ENCODE peak calls at places on chromosome 21, in six cellular contexts. One of them, this sample, is unnamed.

GRCh38 chr21:43290529-43291346 is 121.9 kb downstream of the CRYAA start:
- DNase-seq in left lung: peak; percentile 69
- DNase-seq in fibroblast of lung: no peak
- DNase-seq in Karpas-422: peak; percentile 94
- DNase-seq in neuronal stem cell: no peak
- DNase-seq in lower lobe of right lung: peak; percentile 45
- DNase-seq in this sample: no peak

GRCh38 chr21:31671931-31672330 is 12.4 kb downstream of the SOD1 start:
- DNase-seq in left lung: no peak
- DNase-seq in fibroblast of lung: no peak
- DNase-seq in Karpas-422: no peak
- DNase-seq in neuronal stem cell: no peak
- DNase-seq in lower lobe of right lung: no peak
- DNase-seq in this sample: no peak

GRCh38 chr21:31780944-31781343 is 49.0 kb upstream of the SCAF4 start:
- DNase-seq in left lung: no peak
- DNase-seq in fibroblast of lung: no peak
- DNase-seq in Karpas-422: peak; percentile 63
- DNase-seq in neuronal stem cell: no peak
- DNase-seq in lower lobe of right lung: no peak
- DNase-seq in this sample: no peak

GRCh38 chr21:29307718-29308455 is 9.2 kb downstream of the BACH1 start:
- DNase-seq in left lung: no peak
- DNase-seq in fibroblast of lung: no peak
- DNase-seq in Karpas-422: peak; percentile 74
- DNase-seq in neuronal stem cell: no peak
- DNase-seq in lower lobe of right lung: no peak
- DNase-seq in this sample: no peak

GRCh38 chr21:25607812-25608737 is 794 bp upstream of the MRPL39 start:
- DNase-seq in left lung: peak; percentile 87
- DNase-seq in fibroblast of lung: peak; percentile 76
- DNase-seq in Karpas-422: peak; percentile 93
- DNase-seq in neuronal stem cell: peak; percentile 73
- DNase-seq in lower lobe of right lung: peak; percentile 83
- DNase-seq in this sample: peak; percentile 85

GRCh38 chr21:29940993-29941392 is 1.2 kb upstream of the GRIK1 start:
- DNase-seq in left lung: no peak
- DNase-seq in fibroblast of lung: no peak
- DNase-seq in Karpas-422: no peak
- DNase-seq in neuronal stem cell: no peak
- DNase-seq in lower lobe of right lung: no peak
- DNase-seq in this sample: no peak

GRCh38 chr21:43196789-43197188 is 28.0 kb downstream of the CRYAA start:
- DNase-seq in left lung: no peak
- DNase-seq in fibroblast of lung: no peak
- DNase-seq in Karpas-422: no peak
- DNase-seq in neuronal stem cell: no peak
- DNase-seq in lower lobe of right lung: no peak
- DNase-seq in this sample: no peak

GRCh38 chr21:32279377-32279680 is 480 bp upstream of the MIS18A start:
- DNase-seq in left lung: no peak
- DNase-seq in fibroblast of lung: no peak
- DNase-seq in Karpas-422: no peak
- DNase-seq in neuronal stem cell: no peak
- DNase-seq in lower lobe of right lung: no peak
- DNase-seq in this sample: no peak

GRCh38 chr21:22885614-22886013 is 1887.4 kb downstream of the NCAM2 start:
- DNase-seq in left lung: no peak
- DNase-seq in fibroblast of lung: no peak
- DNase-seq in Karpas-422: no peak
- DNase-seq in neuronal stem cell: no peak
- DNase-seq in lower lobe of right lung: no peak
- DNase-seq in this sample: no peak

GRCh38 chr21:31397939-31398338 is 53.9 kb upstream of the TIAM1 start:
- DNase-seq in left lung: no peak
- DNase-seq in fibroblast of lung: no peak
- DNase-seq in Karpas-422: no peak
- DNase-seq in neuronal stem cell: no peak
- DNase-seq in lower lobe of right lung: no peak
- DNase-seq in this sample: no peak

GRCh38 chr21:37367758-37368535 is 1.4 kb downstream of the DYRK1A start:
- DNase-seq in left lung: peak; percentile 85
- DNase-seq in fibroblast of lung: peak; percentile 55
- DNase-seq in Karpas-422: peak; percentile 69
- DNase-seq in neuronal stem cell: no peak
- DNase-seq in lower lobe of right lung: peak; percentile 67
- DNase-seq in this sample: peak; percentile 25

GRCh38 chr21:37711294-37711844 is 204.9 kb downstream of the KCNJ6 start:
- DNase-seq in left lung: no peak
- DNase-seq in fibroblast of lung: no peak
- DNase-seq in Karpas-422: no peak
- DNase-seq in neuronal stem cell: no peak
- DNase-seq in lower lobe of right lung: no peak
- DNase-seq in this sample: no peak

GRCh38 chr21:39359382-39359781 is 10.5 kb upstream of the HMGN1 start:
- DNase-seq in left lung: no peak
- DNase-seq in fibroblast of lung: no peak
- DNase-seq in Karpas-422: no peak
- DNase-seq in neuronal stem cell: no peak
- DNase-seq in lower lobe of right lung: no peak
- DNase-seq in this sample: no peak

GRCh38 chr21:26116456-26117011 is 54.0 kb downstream of the APP start:
- DNase-seq in left lung: no peak
- DNase-seq in fibroblast of lung: peak; percentile 55
- DNase-seq in Karpas-422: no peak
- DNase-seq in neuronal stem cell: no peak
- DNase-seq in lower lobe of right lung: no peak
- DNase-seq in this sample: no peak

GRCh38 chr21:37071561-37072238 is 1.2 kb downstream of the PIGP start:
- DNase-seq in left lung: no peak
- DNase-seq in fibroblast of lung: peak; percentile 77
- DNase-seq in Karpas-422: peak; percentile 63
- DNase-seq in neuronal stem cell: no peak
- DNase-seq in lower lobe of right lung: peak; percentile 73
- DNase-seq in this sample: peak; percentile 65

GRCh38 chr21:42833859-42834729 is 45.2 kb downstream of the WDR4 start:
- DNase-seq in left lung: no peak
- DNase-seq in fibroblast of lung: no peak
- DNase-seq in Karpas-422: no peak
- DNase-seq in neuronal stem cell: no peak
- DNase-seq in lower lobe of right lung: no peak
- DNase-seq in this sample: peak; percentile 40

GRCh38 chr21:28374881-28375280 is 617.8 kb downstream of the LTN1 start:
- DNase-seq in left lung: no peak
- DNase-seq in fibroblast of lung: no peak
- DNase-seq in Karpas-422: no peak
- DNase-seq in neuronal stem cell: no peak
- DNase-seq in lower lobe of right lung: no peak
- DNase-seq in this sample: no peak

GRCh38 chr21:39053126-39053525 is 130.1 kb downstream of the PSMG1 start:
- DNase-seq in left lung: no peak
- DNase-seq in fibroblast of lung: no peak
- DNase-seq in Karpas-422: peak; percentile 34
- DNase-seq in neuronal stem cell: no peak
- DNase-seq in lower lobe of right lung: no peak
- DNase-seq in this sample: no peak

GRCh38 chr21:16082038-16082816 is 352.4 kb downstream of the USP25 start:
- DNase-seq in left lung: no peak
- DNase-seq in fibroblast of lung: no peak
- DNase-seq in Karpas-422: peak; percentile 68
- DNase-seq in neuronal stem cell: no peak
- DNase-seq in lower lobe of right lung: no peak
- DNase-seq in this sample: no peak

GRCh38 chr21:40049959-40050290 is 182.7 kb downstream of the PCP4 start:
- DNase-seq in left lung: no peak
- DNase-seq in fibroblast of lung: no peak
- DNase-seq in Karpas-422: no peak
- DNase-seq in neuronal stem cell: no peak
- DNase-seq in lower lobe of right lung: no peak
- DNase-seq in this sample: no peak

GRCh38 chr21:31235671-31236450 is 108.2 kb downstream of the TIAM1 start:
- DNase-seq in left lung: no peak
- DNase-seq in fibroblast of lung: peak; percentile 71
- DNase-seq in Karpas-422: peak; percentile 19
- DNase-seq in neuronal stem cell: no peak
- DNase-seq in lower lobe of right lung: no peak
- DNase-seq in this sample: no peak

GRCh38 chr21:37670883-37671282 is 245.4 kb downstream of the KCNJ6 start:
- DNase-seq in left lung: peak; percentile 49
- DNase-seq in fibroblast of lung: peak; percentile 54
- DNase-seq in Karpas-422: no peak
- DNase-seq in neuronal stem cell: no peak
- DNase-seq in lower lobe of right lung: no peak
- DNase-seq in this sample: no peak

DNA sequence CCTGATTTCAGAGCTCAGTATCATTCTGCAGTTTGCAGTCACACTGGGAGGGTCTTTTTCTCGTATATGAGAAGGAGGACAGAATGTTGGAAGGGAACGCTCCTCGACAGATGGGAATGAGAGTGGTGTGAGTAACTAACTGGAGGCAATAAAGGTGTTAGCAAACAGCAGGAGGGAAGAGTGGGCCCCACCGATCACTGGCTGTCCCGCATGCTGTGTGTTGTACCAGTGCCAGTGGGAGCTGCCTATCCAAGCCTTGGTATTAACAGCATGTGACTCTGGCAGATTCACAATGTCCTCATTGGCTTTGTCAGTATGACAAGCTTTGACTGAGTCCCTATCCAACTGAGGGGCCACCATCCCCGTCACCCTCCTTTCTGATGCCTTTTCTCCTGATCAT is 188.3 kb downstream of the NRIP1 start:
- DNase-seq in left lung: no peak
- DNase-seq in fibroblast of lung: no peak
- DNase-seq in Karpas-422: no peak
- DNase-seq in neuronal stem cell: no peak
- DNase-seq in lower lobe of right lung: no peak
- DNase-seq in this sample: no peak
- H3K27ac ChIP-seq in left lung: no peak overlapping the region
- H3K27ac ChIP-seq in fibroblast of lung: no peak overlapping the region
- H3K27ac ChIP-seq in Karpas-422: no peak overlapping the region
- H3K27ac ChIP-seq in neuronal stem cell: no peak overlapping the region
- H3K27ac ChIP-seq in lower lobe of right lung: no peak overlapping the region
- H3K27ac ChIP-seq in this sample: no peak overlapping the region

GRCh38 chr21:14949603-14950002 is 115.2 kb downstream of the NRIP1 start:
- DNase-seq in left lung: no peak
- DNase-seq in fibroblast of lung: no peak
- DNase-seq in Karpas-422: no peak
- DNase-seq in neuronal stem cell: no peak
- DNase-seq in lower lobe of right lung: no peak
- DNase-seq in this sample: no peak

GRCh38 chr21:14945176-14945575 is 119.6 kb downstream of the NRIP1 start:
- DNase-seq in left lung: no peak
- DNase-seq in fibroblast of lung: no peak
- DNase-seq in Karpas-422: no peak
- DNase-seq in neuronal stem cell: no peak
- DNase-seq in lower lobe of right lung: no peak
- DNase-seq in this sample: no peak

GRCh38 chr21:14942801-14943490 is 121.9 kb downstream of the NRIP1 start:
- DNase-seq in left lung: no peak
- DNase-seq in fibroblast of lung: peak; percentile 50
- DNase-seq in Karpas-422: no peak
- DNase-seq in neuronal stem cell: no peak
- DNase-seq in lower lobe of right lung: no peak
- DNase-seq in this sample: no peak

GRCh38 chr21:14943636-14944035 is 121.2 kb downstream of the NRIP1 start:
- DNase-seq in left lung: no peak
- DNase-seq in fibroblast of lung: no peak
- DNase-seq in Karpas-422: no peak
- DNase-seq in neuronal stem cell: no peak
- DNase-seq in lower lobe of right lung: no peak
- DNase-seq in this sample: no peak

GRCh38 chr21:14947613-14948160 is 117.1 kb downstream of the NRIP1 start:
- DNase-seq in left lung: no peak
- DNase-seq in fibroblast of lung: no peak
- DNase-seq in Karpas-422: no peak
- DNase-seq in neuronal stem cell: no peak
- DNase-seq in lower lobe of right lung: no peak
- DNase-seq in this sample: no peak
- H3K4me1 ChIP-seq in left lung: no peaks in the 10 kb centered on the region
- H3K4me1 ChIP-seq in fibroblast of lung: no peaks in the 10 kb centered on the region
- H3K4me1 ChIP-seq in Karpas-422: no peaks in the 10 kb centered on the region
- H3K4me1 ChIP-seq in neuronal stem cell: no peaks in the 10 kb centered on the region
- H3K4me1 ChIP-seq in lower lobe of right lung: peaks cover 6% of the 10 kb centered on the region
- H3K4me1 ChIP-seq in this sample: no peaks in the 10 kb centered on the region

GRCh38 chr21:41410361-41410760 is 15.7 kb upstream of the MX1 start:
- DNase-seq in left lung: no peak
- DNase-seq in fibroblast of lung: peak; percentile 6
- DNase-seq in Karpas-422: peak; percentile 33
- DNase-seq in neuronal stem cell: no peak
- DNase-seq in lower lobe of right lung: no peak
- DNase-seq in this sample: no peak

GRCh38 chr21:41411449-41412089 is 14.5 kb upstream of the MX1 start:
- DNase-seq in left lung: no peak
- DNase-seq in fibroblast of lung: no peak
- DNase-seq in Karpas-422: peak; percentile 87
- DNase-seq in neuronal stem cell: no peak
- DNase-seq in lower lobe of right lung: peak; percentile 86
- DNase-seq in this sample: peak; percentile 76

GRCh38 chr21:41406340-41406739 is 19.7 kb upstream of the MX1 start:
- DNase-seq in left lung: no peak
- DNase-seq in fibroblast of lung: no peak
- DNase-seq in Karpas-422: no peak
- DNase-seq in neuronal stem cell: no peak
- DNase-seq in lower lobe of right lung: no peak
- DNase-seq in this sample: no peak

GRCh38 chr21:41407541-41408460 is 18.2 kb upstream of the MX1 start:
- DNase-seq in left lung: no peak
- DNase-seq in fibroblast of lung: no peak
- DNase-seq in Karpas-422: no peak
- DNase-seq in neuronal stem cell: no peak
- DNase-seq in lower lobe of right lung: no peak
- DNase-seq in this sample: no peak

DNA sequence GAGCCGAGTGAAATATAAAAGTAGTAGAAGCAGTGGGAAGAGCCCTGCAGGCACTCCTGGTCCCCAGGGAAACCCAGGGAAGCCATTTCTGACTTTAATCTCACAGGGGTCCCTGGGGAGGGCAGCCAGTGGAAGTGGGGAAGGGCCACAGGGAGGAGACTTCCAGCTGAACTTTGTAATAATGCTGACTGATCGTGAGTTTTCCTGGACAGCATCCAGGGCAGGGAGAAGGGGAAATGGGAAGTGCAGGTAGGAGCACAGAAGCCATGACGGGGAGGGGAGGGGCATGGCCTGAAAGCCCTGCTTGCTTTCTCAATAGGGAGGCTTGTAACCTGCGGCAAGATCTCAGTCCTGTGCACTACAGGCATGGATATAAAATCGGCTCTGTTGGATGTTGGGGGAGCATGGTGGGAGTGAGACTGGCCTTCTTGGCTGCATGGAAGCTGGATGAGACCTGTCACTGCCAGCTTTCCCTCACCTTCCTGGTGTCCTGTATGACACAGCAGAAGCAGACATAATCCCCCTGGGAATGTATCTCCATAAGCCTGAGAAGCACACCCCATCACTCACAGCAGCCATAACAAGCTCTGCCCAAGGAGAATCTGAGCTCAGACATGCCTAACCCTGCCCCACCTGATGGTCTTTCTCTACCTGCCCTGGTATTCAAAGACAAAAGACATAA is 15.1 kb upstream of the MX1 start:
- DNase-seq in left lung: no peak
- DNase-seq in fibroblast of lung: no peak
- DNase-seq in Karpas-422: no peak
- DNase-seq in neuronal stem cell: no peak
- DNase-seq in lower lobe of right lung: no peak
- DNase-seq in this sample: no peak
- H3K27ac ChIP-seq in left lung: no peak overlapping the region
- H3K27ac ChIP-seq in fibroblast of lung: no peak overlapping the region
- H3K27ac ChIP-seq in Karpas-422: no peak overlapping the region
- H3K27ac ChIP-seq in neuronal stem cell: no peak overlapping the region
- H3K27ac ChIP-seq in lower lobe of right lung: no peak overlapping the region
- H3K27ac ChIP-seq in this sample: no peak overlapping the region

GRCh38 chr21:35206141-35207125 is 157.3 kb upstream of the RUNX1 start:
- DNase-seq in left lung: no peak
- DNase-seq in fibroblast of lung: peak; percentile 42
- DNase-seq in Karpas-422: peak; percentile 56
- DNase-seq in neuronal stem cell: no peak
- DNase-seq in lower lobe of right lung: no peak
- DNase-seq in this sample: no peak
- H3K4me1 ChIP-seq in left lung: peaks cover 15% of the 10 kb centered on the region
- H3K4me1 ChIP-seq in fibroblast of lung: peaks cover 46% of the 10 kb centered on the region
- H3K4me1 ChIP-seq in Karpas-422: peaks cover 32% of the 10 kb centered on the region
- H3K4me1 ChIP-seq in neuronal stem cell: peaks cover 5% of the 10 kb centered on the region
- H3K4me1 ChIP-seq in lower lobe of right lung: peaks cover 8% of the 10 kb centered on the region
- H3K4me1 ChIP-seq in this sample: peaks cover 6% of the 10 kb centered on the region

This sample was measured in Peyer's patch.